ENCODE peak calls at places on chromosomes 13 and 19, in five cellular contexts. W is caudate nucleus; N is stimulated activated CD4-positive, alpha-beta T cell treated with anti-CD3 and anti-CD28 coated beads, Interleukin-4, amount 100 ng/mL, for 1 hour; Q is NAMALWA; X is NCI-H187 treated with DMSO at 0.1 percent for 48 hours. R is an unnamed sample.

GRCh38 chr13:79541426-79542049 is 60.6 kb downstream of the NDFIP2 start:
- DNase-seq in W (no peak), N (no peak), Q (peak; percentile 88), X (no peak), R (peak; percentile 83)

GRCh38 chr19:33350538-33351309 is 22.8 kb upstream of the CEBPG start:
- DNase-seq in W (no peak), N (no peak), Q (no peak), X (no peak), R (no peak)

GRCh38 chr13:101691326-101691725 is 238.9 kb downstream of the ITGBL1 start:
- DNase-seq in W (no peak), N (no peak), Q (no peak), X (no peak), R (peak; percentile 31)

GRCh38 chr19:46602392-46603194 is 1.5 kb downstream of the CALM3 start:
- DNase-seq in W (peak; percentile 69), N (peak; percentile 60), Q (no peak), X (no peak), R (peak; percentile 35)

GRCh38 chr19:55406869-55407624 is 541 bp downstream of the UBE2S start:
- DNase-seq in W (no peak), N (peak; percentile 36), Q (peak; percentile 43), X (no peak), R (no peak)

GRCh38 chr19:40217027-40217810 is 965 bp downstream of the TTC9B start:
- DNase-seq in W (no peak), N (no peak), Q (no peak), X (peak; percentile 45), R (peak; percentile 71)

GRCh38 chr19:14770944-14771839 is 7.2 kb downstream of the ADGRE2 start:
- DNase-seq in W (no peak), N (no peak), Q (no peak), X (no peak), R (no peak)

GRCh38 chr13:114115796-114116195 is 16.6 kb downstream of the RASA3 start:
- DNase-seq in W (no peak), N (no peak), Q (no peak), X (no peak), R (no peak)

GRCh38 chr19:16915734-16916133 is 26.9 kb downstream of the F2RL3 start:
- DNase-seq in W (no peak), N (no peak), Q (no peak), X (no peak), R (no peak)

GRCh38 chr13:25990801-25991200 is 61.0 kb downstream of the SHISA2 start:
- DNase-seq in W (no peak), N (no peak), Q (no peak), X (no peak), R (no peak)

GRCh38 chr19:51726049-51726448 is 2.3 kb upstream of the HAS1 start:
- DNase-seq in W (peak; percentile 33), N (no peak), Q (no peak), X (no peak), R (no peak)

GRCh38 chr13:59690857-59691500 is 472.7 kb downstream of the DIAPH3 start:
- DNase-seq in W (no peak), N (no peak), Q (no peak), X (no peak), R (no peak)

GRCh38 chr13:62629618-62630017 is 1214.0 kb upstream of the PCDH20 start:
- DNase-seq in W (no peak), N (no peak), Q (no peak), X (no peak), R (no peak)

R was measured in G401.